ENCODE peak calls at places on chromosomes 4 and X, in eight cellular contexts. X, S, H, U, I, R, F and V are unnamed samples.

GRCh38 chr4:185504098-185505047 is 30.9 kb downstream of the PDLIM3 start:
- DNase-seq in F (peak), U (peak), H (no peak), X (peak), S (peak), I (no peak), R (no peak), V (peak)

GRCh38 chr4:2798399-2799301 is 5.8 kb downstream of the SH3BP2 start:
- DNase-seq in X (peak), R (peak), S (peak), U (peak), H (no peak), F (no peak), I (peak), V (peak)

GRCh38 chrX:11239230-11239629 is 54.0 kb upstream of the AMELX start:
- DNase-seq in X (no peak), R (peak), H (peak), I (no peak), F (no peak), S (no peak), U (peak), V (no peak)

GRCh38 chr4:52646726-52647125 is 12.4 kb downstream of the USP46 start:
- DNase-seq in S (no peak), R (no peak), U (no peak), X (no peak), F (no peak), H (no peak), I (no peak), V (no peak)

GRCh38 chrX:13658602-13659001 is 5.7 kb downstream of the TCEANC start:
- DNase-seq in H (no peak), U (peak), S (no peak), X (no peak), R (peak), F (no peak), I (no peak), V (no peak)

GRCh38 chr4:18077808-18078207 is 56.3 kb upstream of the LCORL start:
- DNase-seq in R (no peak), S (no peak), H (no peak), X (no peak), F (no peak), I (no peak), U (no peak), V (no peak)

GRCh38 chr4:101597204-101597603 is 193.3 kb upstream of the BANK1 start:
- DNase-seq in U (peak), S (no peak), R (peak), H (no peak), F (no peak), X (no peak), I (no peak), V (no peak)

GRCh38 chrX:112784692-112785091 is 55.9 kb downstream of the AMOT start:
- DNase-seq in R (no peak), U (no peak), I (no peak), H (no peak), F (no peak), S (no peak), X (no peak), V (no peak)

GRCh38 chrX:110218591-110218990 is 99.3 kb downstream of the AMMECR1 start:
- DNase-seq in H (no peak), R (no peak), I (no peak), F (no peak), X (no peak), U (no peak), S (peak), V (no peak)

GRCh38 chr4:148447672-148448071 is 5.5 kb upstream of the NR3C2 start:
- DNase-seq in R (no peak), U (no peak), I (peak), F (no peak), H (no peak), X (no peak), S (no peak), V (no peak)

GRCh38 chrX:16772460-16772859 is 13.8 kb upstream of the TXLNG start:
- DNase-seq in X (no peak), F (no peak), U (peak), S (no peak), I (no peak), H (no peak), R (no peak), V (no peak)

GRCh38 chrX:69016220-69016941 is 148.9 kb downstream of the PJA1 start:
- DNase-seq in X (no peak), S (no peak), H (no peak), U (no peak), I (no peak), F (no peak), R (no peak), V (peak)

GRCh38 chrX:88425739-88426138 is 321.3 kb upstream of the CPXCR1 start:
- DNase-seq in F (no peak), X (no peak), S (no peak), U (no peak), R (no peak), I (no peak), H (no peak), V (no peak)

GRCh38 chrX:3811331-3812311 is 98.2 kb upstream of the PRKX start:
- DNase-seq in X (peak), F (no peak), I (peak), R (peak), H (no peak), S (peak), U (no peak), V (no peak)

GRCh38 chrX:141989802-141990201 is 86.1 kb downstream of the MAGEC1 start:
- DNase-seq in X (no peak), I (no peak), H (no peak), R (no peak), F (no peak), S (no peak), U (no peak), V (no peak)

GRCh38 chr4:146107587-146107986 is 67.9 kb upstream of the LSM6 start:
- DNase-seq in U (no peak), F (no peak), I (no peak), R (no peak), S (no peak), H (no peak), X (no peak), V (no peak)

GRCh38 chr4:183621875-183622274 is 37.1 kb downstream of the RWDD4 start:
- DNase-seq in U (no peak), I (no peak), F (no peak), H (no peak), X (no peak), S (no peak), R (no peak), V (no peak)